ENCODE peak calls at places on chromosomes 12 and 14, in ten cellular contexts. V, Y, T, E, B, I, R, X, G and P are unnamed samples.

GRCh38 chr14:64659366-64659765 is 44.9 kb upstream of the PLEKHG3 start:
- DNase-seq in G (no peak), T (no peak), R (no peak), I (no peak), B (no peak), Y (no peak), X (no peak), V (no peak), E (no peak), P (no peak)

GRCh38 chr14:106872619-106873446 is 1346.5 kb downstream of the TMEM121 start:
- DNase-seq in B (no peak), V (peak; percentile 39), Y (peak; percentile 83), G (no peak), I (no peak), R (no peak), X (peak; percentile 54), T (no peak), E (no peak), P (peak; percentile 91)

GRCh38 chr12:124242529-124243065 is 52.3 kb upstream of the RFLNA start:
- DNase-seq in V (no peak), B (no peak), I (no peak), G (no peak), X (no peak), Y (no peak), T (no peak), R (no peak), E (no peak), P (no peak)

GRCh38 chr12:58310828-58311273 is 369.5 kb downstream of the ATP23 start:
- DNase-seq in X (no peak), E (peak; percentile 85), G (no peak), B (peak; percentile 66), R (no peak), T (no peak), I (no peak), Y (peak; percentile 96), V (no peak), P (peak; percentile 5)

GRCh38 chr12:38507839-38508238 is 191.3 kb downstream of the ALG10B start:
- DNase-seq in E (no peak), X (no peak), T (no peak), V (no peak), G (no peak), Y (peak; percentile 9), I (no peak), B (no peak), R (no peak), P (no peak)

GRCh38 chr12:90978117-90978770 is 23.3 kb upstream of the CCER1 start:
- DNase-seq in E (peak; percentile 18), T (no peak), I (no peak), X (peak; percentile 65), Y (peak; percentile 81), B (peak; percentile 43), V (no peak), G (peak; percentile 55), R (peak; percentile 68), P (no peak)

GRCh38 chr14:41548666-41549065 is 58.0 kb upstream of the LRFN5 start:
- DNase-seq in R (no peak), B (no peak), Y (no peak), E (no peak), X (no peak), V (no peak), G (no peak), I (no peak), T (no peak), P (no peak)

GRCh38 chr12:92107621-92108131 is 38.0 kb downstream of the BTG1 start:
- DNase-seq in B (no peak), G (peak; percentile 47), Y (no peak), V (no peak), I (no peak), R (peak; percentile 30), X (no peak), E (no peak), T (no peak), P (no peak)

GRCh38 chr14:61861320-61861865 is 99.2 kb downstream of the SNAPC1 start:
- DNase-seq in V (no peak), Y (peak; percentile 11), X (no peak), T (no peak), B (no peak), E (no peak), G (no peak), I (no peak), R (no peak), P (no peak)

DNA sequence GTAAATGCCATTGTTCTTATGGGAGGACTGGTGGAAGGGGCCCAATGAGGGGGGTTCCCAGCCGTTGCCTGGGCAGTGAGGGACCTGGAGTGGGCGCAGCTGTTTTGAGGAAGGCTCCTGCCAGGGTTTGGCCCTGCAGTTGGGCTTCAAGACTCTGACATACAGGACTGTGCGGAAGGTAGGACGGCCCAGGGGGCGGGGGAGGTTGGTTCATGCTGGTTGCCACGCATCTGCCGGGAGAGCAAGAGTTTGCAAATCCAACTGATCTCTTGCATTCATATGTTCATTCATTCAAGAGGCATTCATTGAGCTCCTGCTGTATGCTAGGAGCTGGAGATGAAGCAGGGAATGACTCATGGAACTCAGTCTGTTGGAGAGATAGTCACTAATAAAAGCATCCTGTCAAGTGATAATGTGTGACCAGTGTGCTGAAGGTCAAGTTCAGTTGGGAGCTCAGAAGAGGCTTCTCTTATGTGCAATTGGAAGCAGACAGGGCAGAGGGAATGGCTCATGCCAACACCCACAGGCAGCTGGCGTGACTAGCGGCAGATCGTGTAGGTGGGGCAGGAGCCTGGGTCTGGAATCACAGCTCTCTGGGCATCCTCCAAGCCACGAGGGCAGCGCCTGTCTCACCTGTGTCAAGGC is 7.8 kb downstream of the SH2B3 start:
- DNase-seq in G (no peak), I (peak; percentile 52), T (no peak), B (no peak), V (peak; percentile 66), R (no peak), E (no peak), X (no peak), Y (peak; percentile 59), P (no peak)
- H3K4me3 ChIP-seq in G (no peak overlapping the region), I (no peak overlapping the region), T (no peak overlapping the region), B (no peak overlapping the region), V (no peak overlapping the region), R (no peak overlapping the region), E (no peak overlapping the region), X (no peak overlapping the region), Y (no peak overlapping the region), P (no peak overlapping the region)

GRCh38 chr14:101451166-101451565 is 110.1 kb upstream of the DIO3 start:
- DNase-seq in V (no peak), X (no peak), E (no peak), B (no peak), Y (no peak), G (no peak), I (no peak), R (no peak), T (no peak), P (no peak)

GRCh38 chr14:101446387-101446969 is 114.8 kb upstream of the DIO3 start:
- DNase-seq in Y (no peak), T (no peak), E (no peak), G (no peak), B (no peak), X (no peak), R (no peak), V (no peak), I (no peak), P (no peak)

GRCh38 chr14:101453225-101453624 is 108.1 kb upstream of the DIO3 start:
- DNase-seq in E (no peak), T (no peak), X (no peak), G (no peak), V (no peak), B (no peak), Y (peak; percentile 67), R (no peak), I (no peak), P (no peak)

GRCh38 chr14:101445278-101445677 is 116.0 kb upstream of the DIO3 start:
- DNase-seq in X (no peak), T (no peak), G (no peak), V (no peak), Y (no peak), I (no peak), R (no peak), E (no peak), B (no peak), P (no peak)

GRCh38 chr14:101449114-101449513 is 112.2 kb upstream of the DIO3 start:
- DNase-seq in V (no peak), Y (no peak), I (no peak), R (no peak), G (no peak), E (no peak), T (no peak), B (no peak), X (no peak), P (no peak)
- H3K36me3 ChIP-seq in V (no peaks in the 10 kb centered on the region), Y (no peaks in the 10 kb centered on the region), I (no peaks in the 10 kb centered on the region), R (no peaks in the 10 kb centered on the region), G (no peaks in the 10 kb centered on the region), E (no peaks in the 10 kb centered on the region), T (no peaks in the 10 kb centered on the region), B (no peaks in the 10 kb centered on the region), X (no peaks in the 10 kb centered on the region), P (no peaks in the 10 kb centered on the region)

GRCh38 chr12:25935355-25936144 is 22.9 kb upstream of the RASSF8 start:
- DNase-seq in X (no peak), R (peak; percentile 39), I (no peak), V (no peak), T (no peak), E (no peak), Y (no peak), G (peak; percentile 46), B (no peak), P (no peak)
- TF ChIP-seq CTCF in X (no peak), R (no peak), I (no peak), V (no peak), T (no peak), E (no peak), Y (no peak), G (peak; percentile 18), B (no peak), P (no peak)

GRCh38 chr12:95237315-95237714 is 19.7 kb downstream of the VEZT start:
- DNase-seq in E (no peak), I (no peak), T (no peak), R (no peak), Y (no peak), V (no peak), B (no peak), G (no peak), X (no peak), P (no peak)
- H3K4me3 ChIP-seq in E (no peak overlapping the region), I (no peak overlapping the region), T (no peak overlapping the region), R (no peak overlapping the region), Y (no peak overlapping the region), V (no peak overlapping the region), B (no peak overlapping the region), G (no peak overlapping the region), X (no peak overlapping the region), P (no peak overlapping the region)

GRCh38 chr12:56243731-56244181 is 13.9 kb downstream of the SLC39A5 start:
- DNase-seq in V (no peak), X (no peak), E (no peak), T (no peak), R (peak; percentile 43), Y (no peak), G (no peak), B (no peak), I (no peak), P (no peak)
- H3K36me3 ChIP-seq in V (peaks cover 96% of the 10 kb centered on the region), X (no peaks in the 10 kb centered on the region), E (peaks cover 8% of the 10 kb centered on the region), T (peaks cover 85% of the 10 kb centered on the region), R (peaks cover 48% of the 10 kb centered on the region), Y (peaks cover 39% of the 10 kb centered on the region), G (peaks cover 3% of the 10 kb centered on the region), B (peaks cover 49% of the 10 kb centered on the region), I (no peaks in the 10 kb centered on the region), P (no peaks in the 10 kb centered on the region)